ENCODE peak calls at places on chromosomes 12 and 14, in nine cellular contexts. U is IMR-90; T is HS-5; G is stimulated activated CD4-positive, alpha-beta T cell treated with anti-CD3 and anti-CD28 coated beads, Interleukin-15, amount 100 ng/mL, for 24 hours; V is left cardiac atrium; L is Right ventricle myocardium inferior; Z is fibroblast of pulmonary artery; B is GM23248; W is HuH-7.5. F is an unnamed sample.

GRCh38 chr12:122894173-122895121 is 1.5 kb downstream of the VPS37B start:
- DNase-seq in G (no peak), L (no peak), W (no peak), Z (no peak), B (peak; percentile 24), U (no peak), V (no peak), T (no peak), F (no peak)

GRCh38 chr14:45838597-45838996 is 585.6 kb upstream of the MIS18BP1 start:
- DNase-seq in W (no peak), V (no peak), G (no peak), Z (no peak), U (no peak), L (no peak), B (peak; percentile 26), T (peak; percentile 2), F (peak; percentile 30)

GRCh38 chr12:131511391-131511802 is 199.5 kb upstream of the SFSWAP start:
- DNase-seq in W (no peak), T (peak; percentile 0), L (no peak), U (no peak), B (peak; percentile 70), Z (peak; percentile 7), V (no peak), G (peak; percentile 70), F (no peak)

GRCh38 chr12:75754698-75755097 is 243.3 kb upstream of the KRR1 start:
- DNase-seq in T (no peak), B (no peak), U (peak; percentile 28), G (no peak), L (no peak), V (no peak), Z (no peak), W (no peak), F (no peak)

GRCh38 chr12:121668750-121669524 is 517 bp downstream of the MORN3 start:
- DNase-seq in U (peak; percentile 36), T (no peak), B (peak; percentile 53), Z (peak; percentile 58), W (peak; percentile 51), V (peak; percentile 46), L (no peak), G (peak; percentile 71), F (peak; percentile 85)

GRCh38 chr14:56379956-56380355 is 199.6 kb upstream of the TMEM260 start:
- DNase-seq in B (peak; percentile 49), U (no peak), G (no peak), Z (peak; percentile 87), W (no peak), V (no peak), T (no peak), L (no peak), F (no peak)

GRCh38 chr14:79587875-79588274 is 623.4 kb downstream of the DIO2 start:
- DNase-seq in U (no peak), W (no peak), Z (no peak), T (no peak), V (no peak), G (no peak), L (no peak), B (no peak), F (no peak)

GRCh38 chr12:22100952-22101748 is 55.1 kb downstream of the CMAS start:
- DNase-seq in Z (peak; percentile 85), U (peak; percentile 73), V (peak; percentile 28), B (peak; percentile 65), G (peak; percentile 57), W (no peak), T (no peak), L (no peak), F (peak; percentile 74)

GRCh38 chr12:70736775-70737174 is 99.5 kb upstream of the PTPRB start:
- DNase-seq in T (no peak), B (no peak), G (no peak), L (no peak), U (no peak), V (no peak), Z (no peak), W (no peak), F (no peak)

GRCh38 chr12:57591567-57592325 is 754 bp downstream of the PIP4K2C start:
- DNase-seq in Z (peak; percentile 17), V (no peak), L (no peak), G (peak; percentile 18), W (no peak), T (no peak), B (peak; percentile 65), U (peak; percentile 21), F (no peak)

GRCh38 chr12:20194171-20194570 is 174.2 kb upstream of the PDE3A start:
- DNase-seq in G (no peak), V (no peak), U (peak; percentile 17), W (no peak), L (no peak), Z (peak; percentile 54), B (peak; percentile 57), T (no peak), F (peak; percentile 30)

GRCh38 chr14:105452963-105453362 is 21.7 kb upstream of the CRIP2 start:
- DNase-seq in V (no peak), Z (no peak), B (no peak), T (no peak), G (no peak), W (no peak), L (peak; percentile 32), U (no peak), F (no peak)

GRCh38 chr12:104285740-104286537 is 17.6 kb upstream of the EID3 start:
- DNase-seq in V (no peak), U (peak; percentile 70), Z (peak; percentile 32), T (no peak), W (no peak), B (no peak), G (peak; percentile 34), L (no peak), F (no peak)

GRCh38 chr12:92432724-92433281 is 270.0 kb upstream of the PLEKHG7 start:
- DNase-seq in B (no peak), Z (no peak), T (no peak), U (no peak), L (no peak), W (no peak), V (no peak), G (no peak), F (no peak)

GRCh38 chr14:49972840-49973239 is 80.0 kb downstream of the ARF6 start:
- DNase-seq in G (peak; percentile 48), Z (peak; percentile 85), V (no peak), W (peak; percentile 33), B (peak; percentile 96), L (no peak), U (peak; percentile 92), T (peak; percentile 73), F (no peak)

GRCh38 chr14:56294125-56294524 is 175.9 kb downstream of the PELI2 start:
- DNase-seq in W (peak; percentile 11), U (no peak), B (no peak), V (no peak), G (peak; percentile 15), Z (no peak), L (no peak), T (no peak), F (peak; percentile 21)

GRCh38 chr14:105184461-105184860 is 3.3 kb upstream of the NUDT14 start:
- DNase-seq in V (no peak), Z (no peak), W (no peak), G (no peak), L (no peak), B (no peak), T (no peak), U (no peak), F (no peak)

GRCh38 chr12:113005759-113006158 is 27.4 kb downstream of the OAS2 start:
- DNase-seq in W (no peak), L (no peak), V (no peak), G (no peak), U (no peak), B (peak; percentile 33), T (no peak), Z (peak; percentile 17), F (no peak)

GRCh38 chr12:109115758-109116610 is at the start of gene ACACB:
- DNase-seq in V (peak; percentile 67), T (no peak), G (no peak), U (no peak), Z (no peak), W (peak; percentile 45), B (no peak), L (peak; percentile 88), F (no peak)

GRCh38 chr12:34398706-34399630 is 376.7 kb downstream of the ALG10 start:
- DNase-seq in B (no peak), Z (no peak), W (no peak), L (no peak), V (peak; percentile 4), G (peak; percentile 0), T (no peak), U (no peak), F (no peak)

GRCh38 chr12:127657036-127657435 is 609.9 kb upstream of the TMEM132C start:
- DNase-seq in B (peak; percentile 56), W (no peak), U (no peak), T (no peak), Z (no peak), L (no peak), V (no peak), G (no peak), F (no peak)

GRCh38 chr14:32077081-32078029 is at the start of gene ARHGAP5:
- DNase-seq in T (no peak), L (peak; percentile 87), G (peak; percentile 58), B (peak; percentile 71), U (peak; percentile 14), V (no peak), Z (peak; percentile 40), W (peak; percentile 95), F (peak; percentile 59)

GRCh38 chr12:94873368-94874085 is 130.0 kb downstream of the NDUFA12 start:
- DNase-seq in Z (no peak), L (no peak), G (peak; percentile 18), U (no peak), T (no peak), W (peak; percentile 55), V (peak; percentile 43), B (peak; percentile 33), F (no peak)

GRCh38 chr12:119630962-119631550 is 36.9 kb upstream of the PRKAB1 start:
- DNase-seq in B (no peak), T (no peak), U (no peak), L (no peak), G (no peak), Z (no peak), V (no peak), W (no peak), F (no peak)

GRCh38 chr12:70576341-70577282 is 60.6 kb downstream of the PTPRB start:
- DNase-seq in L (no peak), V (no peak), W (peak; percentile 19), T (peak; percentile 63), G (no peak), U (peak; percentile 85), B (peak; percentile 90), Z (peak; percentile 92), F (peak; percentile 72)

GRCh38 chr14:94098359-94098758 is 12.2 kb upstream of the IFI27 start:
- DNase-seq in B (peak; percentile 72), W (no peak), U (no peak), T (no peak), V (no peak), L (no peak), Z (no peak), G (no peak), F (peak; percentile 7)

GRCh38 chr12:62291888-62292760 is 31.9 kb downstream of the USP15 start:
- DNase-seq in T (no peak), L (peak; percentile 1), B (no peak), G (peak; percentile 44), V (no peak), Z (no peak), U (peak; percentile 43), W (no peak), F (peak; percentile 17)

GRCh38 chr12:41277019-41277770 is 89.1 kb downstream of the PDZRN4 start:
- DNase-seq in L (no peak), V (no peak), W (no peak), B (peak; percentile 75), G (peak; percentile 9), T (peak; percentile 22), Z (peak; percentile 69), U (peak; percentile 52), F (peak; percentile 59)

GRCh38 chr12:109719123-109720022 is 5.7 kb downstream of the FAM222A start:
- DNase-seq in B (no peak), G (no peak), T (no peak), V (no peak), Z (no peak), W (peak; percentile 75), U (peak; percentile 5), L (peak; percentile 23), F (peak; percentile 74)

F was measured in SK-N-DZ.